ENCODE peak calls at places on chromosomes 16 and 17, in five cellular contexts. One of them, this sample, is unnamed.

GRCh38 chr17:32998111-32998892 is 6.7 kb downstream of the SPACA3 start:
- DNase-seq in activated naive CD4-positive, alpha-beta T cell treated with anti-CD3 and anti-CD28 coated beads, Interleukin-2, amount 10 ng/mL, durations not matched to agents 7 days and 5 days: peak
- DNase-seq in fibroblast of the aortic adventitia: peak
- DNase-seq in NAMALWA: peak
- DNase-seq in HT1080: peak
- DNase-seq in this sample: peak

GRCh38 chr17:11948791-11949190 is 48.5 kb downstream of the ZNF18 start:
- DNase-seq in activated naive CD4-positive, alpha-beta T cell treated with anti-CD3 and anti-CD28 coated beads, Interleukin-2, amount 10 ng/mL, durations not matched to agents 7 days and 5 days: no peak
- DNase-seq in fibroblast of the aortic adventitia: peak
- DNase-seq in NAMALWA: no peak
- DNase-seq in HT1080: peak
- DNase-seq in this sample: peak

GRCh38 chr16:67173808-67174705 is 3.7 kb downstream of the NOL3 start:
- DNase-seq in activated naive CD4-positive, alpha-beta T cell treated with anti-CD3 and anti-CD28 coated beads, Interleukin-2, amount 10 ng/mL, durations not matched to agents 7 days and 5 days: peak
- DNase-seq in fibroblast of the aortic adventitia: peak
- DNase-seq in NAMALWA: peak
- DNase-seq in HT1080: peak
- DNase-seq in this sample: peak

GRCh38 chr16:30095166-30096078 is 591 bp downstream of the YPEL3 start:
- DNase-seq in activated naive CD4-positive, alpha-beta T cell treated with anti-CD3 and anti-CD28 coated beads, Interleukin-2, amount 10 ng/mL, durations not matched to agents 7 days and 5 days: peak
- DNase-seq in fibroblast of the aortic adventitia: no peak
- DNase-seq in NAMALWA: no peak
- DNase-seq in HT1080: no peak
- DNase-seq in this sample: no peak

GRCh38 chr16:49441366-49441780 is 67.8 kb downstream of the C16orf78 start:
- DNase-seq in activated naive CD4-positive, alpha-beta T cell treated with anti-CD3 and anti-CD28 coated beads, Interleukin-2, amount 10 ng/mL, durations not matched to agents 7 days and 5 days: peak
- DNase-seq in fibroblast of the aortic adventitia: no peak
- DNase-seq in NAMALWA: peak
- DNase-seq in HT1080: peak
- DNase-seq in this sample: no peak

GRCh38 chr17:15485045-15485444 is 17.6 kb upstream of the CDRT4 start:
- DNase-seq in activated naive CD4-positive, alpha-beta T cell treated with anti-CD3 and anti-CD28 coated beads, Interleukin-2, amount 10 ng/mL, durations not matched to agents 7 days and 5 days: no peak
- DNase-seq in fibroblast of the aortic adventitia: no peak
- DNase-seq in NAMALWA: no peak
- DNase-seq in HT1080: no peak
- DNase-seq in this sample: no peak

GRCh38 chr17:17224137-17224536 is 12.8 kb downstream of the FLCN start:
- DNase-seq in activated naive CD4-positive, alpha-beta T cell treated with anti-CD3 and anti-CD28 coated beads, Interleukin-2, amount 10 ng/mL, durations not matched to agents 7 days and 5 days: no peak
- DNase-seq in fibroblast of the aortic adventitia: no peak
- DNase-seq in NAMALWA: no peak
- DNase-seq in HT1080: no peak
- DNase-seq in this sample: no peak

GRCh38 chr16:19446886-19447285 is 29.2 kb downstream of the TMC5 start:
- DNase-seq in activated naive CD4-positive, alpha-beta T cell treated with anti-CD3 and anti-CD28 coated beads, Interleukin-2, amount 10 ng/mL, durations not matched to agents 7 days and 5 days: no peak
- DNase-seq in fibroblast of the aortic adventitia: no peak
- DNase-seq in NAMALWA: no peak
- DNase-seq in HT1080: no peak
- DNase-seq in this sample: no peak

GRCh38 chr17:18925187-18925586 is 26.8 kb upstream of the SLC5A10 start:
- DNase-seq in activated naive CD4-positive, alpha-beta T cell treated with anti-CD3 and anti-CD28 coated beads, Interleukin-2, amount 10 ng/mL, durations not matched to agents 7 days and 5 days: no peak
- DNase-seq in fibroblast of the aortic adventitia: no peak
- DNase-seq in NAMALWA: no peak
- DNase-seq in HT1080: no peak
- DNase-seq in this sample: no peak

GRCh38 chr17:37089998-37090397 is 141.2 kb downstream of the AATF start:
- DNase-seq in activated naive CD4-positive, alpha-beta T cell treated with anti-CD3 and anti-CD28 coated beads, Interleukin-2, amount 10 ng/mL, durations not matched to agents 7 days and 5 days: peak
- DNase-seq in fibroblast of the aortic adventitia: no peak
- DNase-seq in NAMALWA: peak
- DNase-seq in HT1080: no peak
- DNase-seq in this sample: no peak

GRCh38 chr16:51755039-51755501 is 604.0 kb upstream of the SALL1 start:
- DNase-seq in activated naive CD4-positive, alpha-beta T cell treated with anti-CD3 and anti-CD28 coated beads, Interleukin-2, amount 10 ng/mL, durations not matched to agents 7 days and 5 days: no peak
- DNase-seq in fibroblast of the aortic adventitia: no peak
- DNase-seq in NAMALWA: no peak
- DNase-seq in HT1080: no peak
- DNase-seq in this sample: no peak

GRCh38 chr17:82098169-82098938 is at the start of gene FASN:
- DNase-seq in activated naive CD4-positive, alpha-beta T cell treated with anti-CD3 and anti-CD28 coated beads, Interleukin-2, amount 10 ng/mL, durations not matched to agents 7 days and 5 days: peak
- DNase-seq in fibroblast of the aortic adventitia: peak
- DNase-seq in NAMALWA: peak
- DNase-seq in HT1080: peak
- DNase-seq in this sample: peak

GRCh38 chr17:74720506-74720905 is 7.8 kb upstream of the CD300LF start:
- DNase-seq in activated naive CD4-positive, alpha-beta T cell treated with anti-CD3 and anti-CD28 coated beads, Interleukin-2, amount 10 ng/mL, durations not matched to agents 7 days and 5 days: no peak
- DNase-seq in fibroblast of the aortic adventitia: no peak
- DNase-seq in NAMALWA: no peak
- DNase-seq in HT1080: no peak
- DNase-seq in this sample: no peak

GRCh38 chr16:10949424-10949970 is 5.1 kb downstream of the CLEC16A start:
- DNase-seq in activated naive CD4-positive, alpha-beta T cell treated with anti-CD3 and anti-CD28 coated beads, Interleukin-2, amount 10 ng/mL, durations not matched to agents 7 days and 5 days: peak
- DNase-seq in fibroblast of the aortic adventitia: peak
- DNase-seq in NAMALWA: peak
- DNase-seq in HT1080: peak
- DNase-seq in this sample: no peak

GRCh38 chr16:70644763-70645597 is 1.4 kb upstream of the IL34 start:
- DNase-seq in activated naive CD4-positive, alpha-beta T cell treated with anti-CD3 and anti-CD28 coated beads, Interleukin-2, amount 10 ng/mL, durations not matched to agents 7 days and 5 days: no peak
- DNase-seq in fibroblast of the aortic adventitia: no peak
- DNase-seq in NAMALWA: no peak
- DNase-seq in HT1080: no peak
- DNase-seq in this sample: no peak

GRCh38 chr17:55760643-55761355 is 9.9 kb downstream of the PCTP start:
- DNase-seq in activated naive CD4-positive, alpha-beta T cell treated with anti-CD3 and anti-CD28 coated beads, Interleukin-2, amount 10 ng/mL, durations not matched to agents 7 days and 5 days: no peak
- DNase-seq in fibroblast of the aortic adventitia: peak
- DNase-seq in NAMALWA: no peak
- DNase-seq in HT1080: no peak
- DNase-seq in this sample: no peak

GRCh38 chr17:4657678-4658077 is 16.2 kb upstream of the ALOX15 start:
- DNase-seq in activated naive CD4-positive, alpha-beta T cell treated with anti-CD3 and anti-CD28 coated beads, Interleukin-2, amount 10 ng/mL, durations not matched to agents 7 days and 5 days: no peak
- DNase-seq in fibroblast of the aortic adventitia: peak
- DNase-seq in NAMALWA: no peak
- DNase-seq in HT1080: no peak
- DNase-seq in this sample: no peak

GRCh38 chr17:43983196-43983514 is 21.3 kb upstream of the NAGS start:
- DNase-seq in activated naive CD4-positive, alpha-beta T cell treated with anti-CD3 and anti-CD28 coated beads, Interleukin-2, amount 10 ng/mL, durations not matched to agents 7 days and 5 days: no peak
- DNase-seq in fibroblast of the aortic adventitia: no peak
- DNase-seq in NAMALWA: no peak
- DNase-seq in HT1080: no peak
- DNase-seq in this sample: no peak

This sample was measured in anterior cingulate cortex.